ENCODE peak calls at places on chromosomes 3 and 15, in four cellular contexts. V, U, M and I are unnamed samples.

GRCh38 chr15:40843885-40844542 is at the start of gene SPINT1:
- DNase-seq in U (peak; percentile 77), M (peak; percentile 47), V (no peak), I (no peak)

GRCh38 chr3:138010273-138010590 is 267 bp downstream of the CLDN18 start:
- DNase-seq in V (no peak), U (no peak), M (no peak), I (no peak)

GRCh38 chr15:74866090-74866489 is 7.1 kb downstream of the SCAMP2 start:
- DNase-seq in M (no peak), U (no peak), V (no peak), I (no peak)

GRCh38 chr3:74295479-74295878 is 319.0 kb downstream of the CNTN3 start:
- DNase-seq in M (no peak), U (no peak), V (no peak), I (no peak)

GRCh38 chr3:56322862-56323261 is 145.4 kb downstream of the ERC2 start:
- DNase-seq in M (no peak), V (no peak), U (no peak), I (no peak)

GRCh38 chr3:123351396-123351945 is 97.4 kb downstream of the ADCY5 start:
- DNase-seq in V (no peak), U (no peak), M (no peak), I (no peak)

GRCh38 chr3:14425574-14426304 is 23.3 kb downstream of the SLC6A6 start:
- DNase-seq in M (no peak), U (peak; percentile 85), V (peak; percentile 28), I (no peak)

GRCh38 chr3:170076715-170077238 is 39.0 kb downstream of the GPR160 start:
- DNase-seq in M (no peak), U (no peak), V (no peak), I (no peak)

GRCh38 chr3:197792019-197792647 is 1.1 kb downstream of the LRCH3 start:
- DNase-seq in U (no peak), M (no peak), V (peak; percentile 53), I (no peak)

GRCh38 chr15:75904241-75904631 is 558 bp downstream of the FBXO22 start:
- DNase-seq in U (peak; percentile 51), V (no peak), M (peak; percentile 48), I (peak; percentile 32)

GRCh38 chr3:59862686-59863085 is 812.9 kb upstream of the CFAP20DC start:
- DNase-seq in M (no peak), U (no peak), V (no peak), I (no peak)

GRCh38 chr3:171480526-171480925 is 20.3 kb upstream of the TNIK start:
- DNase-seq in U (no peak), V (no peak), M (no peak), I (no peak)

GRCh38 chr15:63908281-63908680 is 74.5 kb upstream of the HERC1 start:
- DNase-seq in U (no peak), M (no peak), V (no peak), I (no peak)

GRCh38 chr15:63912061-63912615 is 78.4 kb upstream of the HERC1 start:
- DNase-seq in V (no peak), U (no peak), M (no peak), I (no peak)

GRCh38 chr15:63911160-63911559 is 77.4 kb upstream of the HERC1 start:
- DNase-seq in V (no peak), M (no peak), U (no peak), I (no peak)

GRCh38 chr15:63908986-63909385 is 75.2 kb upstream of the HERC1 start:
- DNase-seq in U (no peak), M (no peak), V (no peak), I (no peak)

GRCh38 chr15:63909819-63910437 is 76.2 kb upstream of the HERC1 start:
- DNase-seq in V (no peak), U (no peak), M (no peak), I (no peak)
- H3K27ac ChIP-seq in V (no peak overlapping the region), U (no peak overlapping the region), M (no peak overlapping the region), I (no peak overlapping the region)

GRCh38 chr15:25717861-25718504 is 145.1 kb downstream of the ATP10A start:
- DNase-seq in M (peak; percentile 69), V (no peak), U (no peak), I (no peak)
- H3K27ac ChIP-seq in M (peak overlapping the region; percentile 75), V (no peak overlapping the region), U (no peak overlapping the region), I (peak overlapping the region; percentile 12)

GRCh38 chr3:195893916-195894315 is 14.4 kb downstream of the TNK2 start:
- DNase-seq in U (no peak), M (no peak), V (no peak), I (no peak)
- H3K27ac ChIP-seq in U (no peak overlapping the region), M (peak overlapping the region; percentile 14), V (no peak overlapping the region), I (no peak overlapping the region)

GRCh38 chr3:168914662-168915061 is 748.9 kb downstream of the MECOM start:
- DNase-seq in M (no peak), U (no peak), V (no peak), I (no peak)
- H3K27ac ChIP-seq in M (no peak overlapping the region), U (no peak overlapping the region), V (no peak overlapping the region), I (no peak overlapping the region)

DNA sequence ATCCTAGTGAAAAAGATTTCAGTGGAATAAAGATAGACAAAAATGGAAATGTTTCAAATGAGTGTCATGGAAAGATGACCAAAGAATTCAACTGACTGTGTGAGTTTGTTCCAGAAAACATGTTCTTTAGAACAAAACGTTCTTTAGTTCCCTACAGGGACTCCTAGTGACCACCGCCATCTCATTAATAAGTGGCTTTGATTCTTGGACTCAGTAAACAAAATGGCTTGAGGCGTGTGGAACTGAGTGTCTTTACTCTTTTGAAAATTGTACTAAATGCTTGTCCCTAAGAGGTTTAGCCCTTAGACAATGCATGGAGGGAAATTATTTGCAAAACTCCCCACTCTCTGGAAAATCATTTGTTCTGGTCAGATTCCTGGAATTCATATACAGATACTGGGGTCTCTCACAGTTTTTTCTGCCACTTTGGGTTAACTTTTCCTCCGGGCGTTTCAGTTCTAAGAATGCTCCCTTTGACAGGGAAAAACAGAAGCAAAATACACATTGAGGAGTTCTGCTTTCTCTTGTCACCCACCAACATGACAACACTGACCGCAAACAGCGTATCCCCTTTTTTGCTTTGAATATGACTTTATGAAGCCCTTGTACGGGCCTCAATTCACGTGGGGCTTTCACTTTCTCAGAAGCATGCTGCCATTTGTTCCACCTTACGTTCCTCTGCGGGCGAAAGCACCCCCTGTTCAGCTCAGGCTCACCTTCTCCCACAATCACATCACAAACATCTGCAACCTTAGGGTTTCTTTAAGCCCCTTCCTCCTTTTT is 15.3 kb upstream of the NRROS start:
- DNase-seq in M (peak; percentile 62), V (no peak), U (no peak), I (no peak)
- H3K27ac ChIP-seq in M (no peak overlapping the region), V (no peak overlapping the region), U (peak overlapping the region; percentile 77), I (no peak overlapping the region)

DNA sequence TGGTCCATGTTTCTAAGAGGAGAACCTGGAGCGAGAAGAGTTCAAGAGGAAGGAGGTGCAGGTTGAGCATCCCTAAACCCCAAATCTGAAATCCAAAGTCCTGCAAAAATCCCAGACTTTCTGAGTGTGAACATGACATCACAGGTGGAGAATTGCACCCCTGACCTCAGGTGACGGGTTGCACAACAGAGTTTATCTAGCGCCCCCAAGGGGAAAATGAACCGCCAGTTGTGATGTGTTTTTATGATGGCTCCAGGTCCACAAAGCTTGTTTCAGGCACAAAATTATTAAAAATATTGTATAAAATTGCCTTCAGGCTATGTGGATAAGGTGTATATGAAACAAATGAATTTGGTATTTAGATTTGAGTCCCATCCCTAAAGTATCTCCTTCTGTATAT is 420.0 kb downstream of the GABRB3 start:
- DNase-seq in M (no peak), V (no peak), U (no peak), I (no peak)
- H3K27ac ChIP-seq in M (no peak overlapping the region), V (no peak overlapping the region), U (no peak overlapping the region), I (no peak overlapping the region)

DNA sequence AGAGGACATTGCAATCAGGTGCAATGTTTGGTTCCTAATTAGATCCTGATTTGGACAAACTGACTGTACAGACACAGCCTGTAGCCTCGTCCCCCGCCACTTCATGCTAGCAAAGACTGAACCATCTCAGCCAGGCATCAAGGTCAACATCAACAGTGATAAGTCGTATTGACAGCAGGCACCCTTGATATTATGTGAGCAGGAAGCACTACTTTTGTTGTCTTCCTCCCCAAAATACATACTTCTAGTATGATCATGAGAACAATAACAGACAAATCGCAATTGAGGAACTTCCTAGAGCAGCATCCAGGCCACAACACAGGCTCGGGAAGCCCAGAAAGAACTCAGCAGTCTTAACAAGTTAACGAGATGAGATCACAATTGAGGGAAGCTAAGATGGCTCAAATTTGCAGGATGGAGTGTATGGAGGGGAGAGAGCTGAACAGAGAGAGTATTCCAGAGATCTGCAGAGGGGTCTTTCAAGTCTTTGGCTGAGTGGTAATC is 20.4 kb downstream of the TGM5 start:
- DNase-seq in M (no peak), V (no peak), U (no peak), I (no peak)
- H3K27ac ChIP-seq in M (no peak overlapping the region), V (no peak overlapping the region), U (no peak overlapping the region), I (no peak overlapping the region)

GRCh38 chr15:77579498-77580188 is 53.1 kb downstream of the LINGO1 start:
- DNase-seq in V (no peak), M (no peak), U (no peak), I (no peak)
- H3K27ac ChIP-seq in V (no peak overlapping the region), M (no peak overlapping the region), U (no peak overlapping the region), I (no peak overlapping the region)

GRCh38 chr15:71334874-71335273 is 219.6 kb downstream of the THSD4 start:
- DNase-seq in U (no peak), V (no peak), M (no peak), I (no peak)

GRCh38 chr15:71329509-71330260 is 214.4 kb downstream of the THSD4 start:
- DNase-seq in M (peak; percentile 57), U (no peak), V (no peak), I (no peak)

GRCh38 chr15:71333839-71334238 is 218.6 kb downstream of the THSD4 start:
- DNase-seq in M (no peak), V (no peak), U (no peak), I (no peak)

GRCh38 chr15:71334434-71334833 is 219.2 kb downstream of the THSD4 start:
- DNase-seq in V (no peak), M (peak; percentile 65), U (no peak), I (no peak)

DNA sequence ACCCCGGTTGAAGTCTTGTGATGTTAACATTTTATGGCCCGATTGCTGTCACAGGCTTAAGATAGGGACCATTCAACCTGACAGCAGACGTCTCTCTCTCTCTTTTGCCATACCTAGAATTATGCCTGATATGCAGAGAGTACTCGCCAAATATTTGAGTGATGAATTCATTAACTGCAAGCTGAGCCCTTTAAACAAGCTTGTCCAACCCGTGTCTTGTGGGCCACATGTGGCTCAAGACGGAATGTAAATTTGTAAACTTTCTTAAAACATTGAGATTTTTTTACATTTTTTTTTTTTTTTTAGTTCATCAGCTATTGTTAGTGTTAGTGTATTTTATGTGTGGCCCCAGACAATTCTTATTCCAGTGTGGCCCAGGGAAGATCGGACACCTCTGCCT is 217.3 kb downstream of the THSD4 start:
- DNase-seq in V (no peak), U (no peak), M (no peak), I (no peak)
- H3K27ac ChIP-seq in V (no peak overlapping the region), U (no peak overlapping the region), M (peak overlapping the region; percentile 92), I (no peak overlapping the region)